ENCODE peak calls at places on chromosomes 1 and 21, in five cellular contexts. T, M, W, P and H are unnamed samples.

GRCh38 chr1:110643886-110644285 is 30.9 kb downstream of the KCNA3 start:
- DNase-seq in W (no peak), P (no peak), T (no peak), M (no peak), H (no peak)

GRCh38 chr1:53075761-53076163 is 13.7 kb downstream of the PODN start:
- DNase-seq in T (no peak), W (peak; percentile 41), M (no peak), P (no peak), H (no peak)

GRCh38 chr1:179142889-179143299 is 61.0 kb downstream of the TOR3A start:
- DNase-seq in W (no peak), P (peak; percentile 99), M (no peak), T (peak; percentile 96), H (no peak)

GRCh38 chr1:61887921-61888564 is 145.8 kb downstream of the PATJ start:
- DNase-seq in T (peak; percentile 35), M (no peak), W (peak; percentile 72), P (no peak), H (no peak)

GRCh38 chr1:41241748-41242644 is at the start of gene SCMH1:
- DNase-seq in W (peak; percentile 81), P (peak; percentile 56), M (peak; percentile 15), T (peak; percentile 47), H (peak; percentile 76)

GRCh38 chr1:159428536-159428935 is 3.5 kb upstream of the OR10J4 start:
- DNase-seq in M (no peak), P (no peak), W (no peak), T (peak; percentile 23), H (no peak)

GRCh38 chr1:155379180-155379876 is 58.6 kb downstream of the RUSC1 start:
- DNase-seq in T (peak; percentile 94), M (no peak), P (no peak), W (no peak), H (no peak)

GRCh38 chr1:156089704-156090103 is 7.4 kb upstream of the MEX3A start:
- DNase-seq in T (no peak), M (no peak), W (peak; percentile 57), P (no peak), H (no peak)

GRCh38 chr1:213931804-213932203 is 56.0 kb upstream of the PROX1 start:
- DNase-seq in T (no peak), W (no peak), M (no peak), P (peak; percentile 8), H (no peak)

GRCh38 chr21:25313891-25314646 is 293.2 kb downstream of the MRPL39 start:
- DNase-seq in P (peak; percentile 19), T (peak; percentile 51), W (no peak), M (no peak), H (no peak)

GRCh38 chr1:56973898-56974752 is 8.3 kb upstream of the C8B start:
- DNase-seq in P (no peak), M (no peak), W (no peak), T (no peak), H (no peak)

GRCh38 chr1:113307771-113308451 is 82.4 kb upstream of the MAGI3 start:
- DNase-seq in T (peak; percentile 64), P (no peak), M (no peak), W (no peak), H (no peak)

GRCh38 chr1:93758842-93759515 is 77.3 kb upstream of the BCAR3 start:
- DNase-seq in T (peak; percentile 97), W (peak; percentile 71), P (no peak), M (no peak), H (no peak)